ENCODE peak calls at places on chromosomes 2 and 18, in seven cellular contexts. P is activated T-cell treated with anti-CD3 and anti-CD28 coated beads for 1 hour, G is uterus, B is psoas muscle, F is cerebellum, Z is skeletal muscle cell, O is NCI-H2081. M is an unnamed sample.

GRCh38 chr2:144550916-144551315 is 31.0 kb upstream of the ZEB2 start:
- DNase-seq in G (no peak), B (no peak), F (no peak), O (no peak), P (no peak), Z (no peak), M (no peak)

GRCh38 chr2:170073288-170073687 is 104.7 kb upstream of the MYO3B start:
- DNase-seq in G (peak; percentile 20), Z (peak; percentile 56), B (no peak), O (peak; percentile 33), P (no peak), F (peak; percentile 3), M (no peak)

GRCh38 chr2:152134488-152135280 is 35.8 kb upstream of the CACNB4 start:
- DNase-seq in B (no peak), Z (no peak), G (no peak), P (no peak), F (no peak), O (no peak), M (no peak)

GRCh38 chr2:143161982-143162837 is 33.0 kb downstream of the ARHGAP15 start:
- DNase-seq in F (peak; percentile 8), P (peak; percentile 23), G (peak; percentile 18), B (no peak), Z (peak; percentile 33), O (peak; percentile 80), M (peak; percentile 45)

GRCh38 chr18:13725566-13726227 is 661 bp downstream of the FAM210A start:
- DNase-seq in F (peak; percentile 3), B (no peak), Z (no peak), O (no peak), G (no peak), P (peak; percentile 4), M (no peak)

GRCh38 chr18:26071020-26071419 is 19.4 kb downstream of the SS18 start:
- DNase-seq in P (no peak), O (no peak), F (no peak), B (no peak), G (no peak), Z (no peak), M (no peak)

GRCh38 chr18:7367336-7367735 is 136.4 kb downstream of the LRRC30 start:
- DNase-seq in F (no peak), P (no peak), Z (no peak), G (no peak), B (no peak), O (no peak), M (no peak)

GRCh38 chr2:69539549-69539908 is 102.3 kb upstream of the NFU1 start:
- DNase-seq in G (no peak), O (no peak), Z (no peak), F (no peak), B (no peak), P (no peak), M (no peak)

GRCh38 chr2:95357717-95358280 is 44.7 kb upstream of the FAHD2A start:
- DNase-seq in B (no peak), G (no peak), Z (no peak), P (no peak), F (no peak), O (no peak), M (no peak)

GRCh38 chr2:38572167-38572566 is 30.6 kb downstream of the HNRNPLL start:
- DNase-seq in O (no peak), Z (peak; percentile 76), B (no peak), F (no peak), P (no peak), G (peak; percentile 63), M (no peak)

GRCh38 chr18:34626404-34627137 is 83.5 kb upstream of the DTNA start:
- DNase-seq in P (no peak), F (no peak), Z (no peak), G (no peak), B (no peak), O (no peak), M (no peak)

GRCh38 chr2:71863338-71863737 is 284.3 kb downstream of the CYP26B1 start:
- DNase-seq in P (no peak), F (no peak), Z (no peak), B (no peak), O (no peak), G (peak; percentile 22), M (no peak)

GRCh38 chr2:39334529-39334928 is 90.8 kb upstream of the CDKL4 start:
- DNase-seq in B (no peak), P (no peak), Z (no peak), O (no peak), G (no peak), F (no peak), M (no peak)

GRCh38 chr2:86301711-86302202 is 35.7 kb downstream of the REEP1 start:
- DNase-seq in P (no peak), G (no peak), B (no peak), O (peak; percentile 48), Z (peak; percentile 41), F (no peak), M (no peak)

GRCh38 chr2:234394450-234394849 is 102.4 kb downstream of the ARL4C start:
- DNase-seq in G (no peak), O (no peak), B (no peak), P (no peak), Z (no peak), F (no peak), M (no peak)

GRCh38 chr2:43778233-43778632 is 4.4 kb downstream of the DYNC2LI1 start:
- DNase-seq in P (no peak), B (no peak), Z (no peak), G (no peak), F (no peak), O (no peak), M (no peak)

GRCh38 chr2:213524164-213524563 is 239.9 kb downstream of the SPAG16 start:
- DNase-seq in Z (no peak), O (no peak), P (no peak), G (no peak), B (no peak), F (no peak), M (no peak)

GRCh38 chr18:22683196-22683676 is 249.9 kb upstream of the RBBP8 start:
- DNase-seq in G (peak; percentile 94), Z (peak; percentile 89), B (no peak), F (no peak), P (no peak), O (peak; percentile 77), M (no peak)

M was measured in CD4-positive, alpha-beta T cell.